ENCODE peak calls at places on chromosomes 5 and 9, in five cellular contexts. One of them, this sample, is unnamed.

GRCh38 chr9:91186311-91187101 is 175.2 kb downstream of the AUH start:
- DNase-seq in astrocyte: peak
- DNase-seq in choroid plexus epithelial cell: no peak
- DNase-seq in fibroblast of pulmonary artery: no peak
- DNase-seq in colonic mucosa: no peak
- DNase-seq in this sample: peak

GRCh38 chr5:111367081-111367480 is 142.9 kb downstream of the CAMK4 start:
- DNase-seq in astrocyte: peak
- DNase-seq in choroid plexus epithelial cell: no peak
- DNase-seq in fibroblast of pulmonary artery: peak
- DNase-seq in colonic mucosa: no peak
- DNase-seq in this sample: no peak

GRCh38 chr9:137255448-137256114 is 454 bp downstream of the NELFB start:
- DNase-seq in astrocyte: no peak
- DNase-seq in choroid plexus epithelial cell: no peak
- DNase-seq in fibroblast of pulmonary artery: peak
- DNase-seq in colonic mucosa: peak
- DNase-seq in this sample: no peak

GRCh38 chr5:61815343-61815742 is 483.3 kb downstream of the ZSWIM6 start:
- DNase-seq in astrocyte: no peak
- DNase-seq in choroid plexus epithelial cell: no peak
- DNase-seq in fibroblast of pulmonary artery: no peak
- DNase-seq in colonic mucosa: no peak
- DNase-seq in this sample: no peak

GRCh38 chr9:34547960-34548603 is 25.3 kb upstream of the ENHO start:
- DNase-seq in astrocyte: peak
- DNase-seq in choroid plexus epithelial cell: peak
- DNase-seq in fibroblast of pulmonary artery: peak
- DNase-seq in colonic mucosa: peak
- DNase-seq in this sample: peak

GRCh38 chr5:177475563-177476427 is 2.4 kb upstream of the DBN1 start:
- DNase-seq in astrocyte: peak
- DNase-seq in choroid plexus epithelial cell: no peak
- DNase-seq in fibroblast of pulmonary artery: no peak
- DNase-seq in colonic mucosa: no peak
- DNase-seq in this sample: no peak

GRCh38 chr9:6677803-6678202 is 32.3 kb upstream of the GLDC start:
- DNase-seq in astrocyte: no peak
- DNase-seq in choroid plexus epithelial cell: no peak
- DNase-seq in fibroblast of pulmonary artery: no peak
- DNase-seq in colonic mucosa: no peak
- DNase-seq in this sample: no peak

GRCh38 chr5:78500028-78500427 is 139.6 kb downstream of the SCAMP1 start:
- DNase-seq in astrocyte: no peak
- DNase-seq in choroid plexus epithelial cell: no peak
- DNase-seq in fibroblast of pulmonary artery: no peak
- DNase-seq in colonic mucosa: peak
- DNase-seq in this sample: no peak

GRCh38 chr9:3517377-3518048 is 8.3 kb downstream of the RFX3 start:
- DNase-seq in astrocyte: no peak
- DNase-seq in choroid plexus epithelial cell: no peak
- DNase-seq in fibroblast of pulmonary artery: peak
- DNase-seq in colonic mucosa: no peak
- DNase-seq in this sample: no peak

GRCh38 chr5:180825768-180826525 is 23.3 kb upstream of the MGAT1 start:
- DNase-seq in astrocyte: peak
- DNase-seq in choroid plexus epithelial cell: peak
- DNase-seq in fibroblast of pulmonary artery: peak
- DNase-seq in colonic mucosa: peak
- DNase-seq in this sample: peak

GRCh38 chr5:175479125-175479881 is 943 bp downstream of the SFXN1 start:
- DNase-seq in astrocyte: no peak
- DNase-seq in choroid plexus epithelial cell: no peak
- DNase-seq in fibroblast of pulmonary artery: no peak
- DNase-seq in colonic mucosa: peak
- DNase-seq in this sample: no peak

GRCh38 chr5:1061916-1062315 is 49.9 kb downstream of the SLC12A7 start:
- DNase-seq in astrocyte: no peak
- DNase-seq in choroid plexus epithelial cell: no peak
- DNase-seq in fibroblast of pulmonary artery: no peak
- DNase-seq in colonic mucosa: no peak
- DNase-seq in this sample: no peak

DNA sequence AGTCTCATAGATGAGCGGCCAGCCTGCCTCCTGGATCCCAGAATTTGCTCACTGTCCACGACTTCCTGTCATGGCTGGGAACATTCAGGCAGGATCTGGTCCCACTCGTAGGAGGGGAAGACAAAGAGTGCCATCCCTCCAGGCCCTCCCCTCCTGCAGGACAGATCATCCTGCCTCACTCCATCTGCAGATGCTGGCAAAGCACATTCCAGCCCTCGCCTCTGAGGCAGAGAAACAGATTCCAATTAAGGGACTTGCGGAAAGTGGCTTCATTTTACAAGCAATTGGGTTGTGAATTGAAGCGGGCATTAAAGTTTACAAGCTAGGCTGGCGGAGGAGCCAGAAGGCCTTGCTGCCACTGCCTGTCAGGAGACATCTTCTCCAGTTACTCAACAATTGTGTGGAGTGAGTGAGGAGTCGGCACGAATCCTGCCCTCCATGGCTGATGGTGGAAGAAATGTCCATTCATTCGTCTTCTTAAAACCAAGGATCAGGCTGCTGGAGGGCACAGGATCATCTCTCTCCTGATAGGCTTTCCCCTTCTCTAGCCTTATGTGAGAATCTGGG is 41.8 kb upstream of the KCNMB1 start:
- DNase-seq in astrocyte: no peak
- DNase-seq in choroid plexus epithelial cell: no peak
- DNase-seq in fibroblast of pulmonary artery: no peak
- DNase-seq in colonic mucosa: no peak
- DNase-seq in this sample: no peak
- TF ChIP-seq CTCF in astrocyte: no peak
- TF ChIP-seq CTCF in choroid plexus epithelial cell: no peak
- TF ChIP-seq CTCF in fibroblast of pulmonary artery: no peak
- TF ChIP-seq CTCF in colonic mucosa: no peak
- TF ChIP-seq CTCF in this sample: no peak

GRCh38 chr5:9342161-9342787 is 203.6 kb downstream of the SEMA5A start:
- DNase-seq in astrocyte: no peak
- DNase-seq in choroid plexus epithelial cell: no peak
- DNase-seq in fibroblast of pulmonary artery: no peak
- DNase-seq in colonic mucosa: no peak
- DNase-seq in this sample: no peak

GRCh38 chr5:9337908-9338307 is 208.0 kb downstream of the SEMA5A start:
- DNase-seq in astrocyte: peak
- DNase-seq in choroid plexus epithelial cell: peak
- DNase-seq in fibroblast of pulmonary artery: peak
- DNase-seq in colonic mucosa: no peak
- DNase-seq in this sample: peak

GRCh38 chr5:9338796-9339195 is 207.1 kb downstream of the SEMA5A start:
- DNase-seq in astrocyte: no peak
- DNase-seq in choroid plexus epithelial cell: no peak
- DNase-seq in fibroblast of pulmonary artery: no peak
- DNase-seq in colonic mucosa: no peak
- DNase-seq in this sample: no peak

GRCh38 chr5:9340095-9340494 is 205.8 kb downstream of the SEMA5A start:
- DNase-seq in astrocyte: no peak
- DNase-seq in choroid plexus epithelial cell: peak
- DNase-seq in fibroblast of pulmonary artery: no peak
- DNase-seq in colonic mucosa: no peak
- DNase-seq in this sample: no peak

DNA sequence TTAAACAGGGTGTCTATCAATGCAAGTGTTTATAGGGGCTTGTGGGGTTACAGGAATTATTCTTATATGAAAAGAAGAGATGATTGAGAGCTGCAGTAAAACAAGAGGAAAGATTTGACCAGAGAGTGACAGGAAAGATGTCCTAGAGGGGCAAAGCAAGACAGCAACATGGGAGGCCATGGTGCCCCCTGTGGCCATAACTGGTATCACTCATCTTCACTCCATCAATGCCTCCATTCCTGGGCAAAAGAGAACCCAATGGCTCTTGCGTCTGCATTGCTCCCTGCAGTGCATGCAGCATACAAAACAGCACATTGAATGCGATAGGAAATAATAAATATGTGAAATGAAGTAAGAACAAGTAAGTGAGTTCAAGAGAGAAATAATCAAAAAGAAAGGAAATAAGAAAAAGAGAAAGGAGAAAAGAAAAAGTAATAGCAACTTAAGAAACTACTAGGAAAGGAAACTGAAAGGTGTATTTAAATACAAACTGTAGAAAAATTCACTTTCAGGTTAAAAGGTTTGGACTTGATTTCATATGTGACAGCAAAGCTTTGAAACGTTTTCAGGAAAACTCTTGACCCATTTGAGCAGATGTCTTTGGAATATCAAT is 206.6 kb downstream of the SEMA5A start:
- DNase-seq in astrocyte: no peak
- DNase-seq in choroid plexus epithelial cell: no peak
- DNase-seq in fibroblast of pulmonary artery: peak
- DNase-seq in colonic mucosa: no peak
- DNase-seq in this sample: no peak
- TF ChIP-seq CTCF in astrocyte: peak
- TF ChIP-seq CTCF in choroid plexus epithelial cell: peak
- TF ChIP-seq CTCF in fibroblast of pulmonary artery: peak
- TF ChIP-seq CTCF in colonic mucosa: no peak
- TF ChIP-seq CTCF in this sample: peak

DNA sequence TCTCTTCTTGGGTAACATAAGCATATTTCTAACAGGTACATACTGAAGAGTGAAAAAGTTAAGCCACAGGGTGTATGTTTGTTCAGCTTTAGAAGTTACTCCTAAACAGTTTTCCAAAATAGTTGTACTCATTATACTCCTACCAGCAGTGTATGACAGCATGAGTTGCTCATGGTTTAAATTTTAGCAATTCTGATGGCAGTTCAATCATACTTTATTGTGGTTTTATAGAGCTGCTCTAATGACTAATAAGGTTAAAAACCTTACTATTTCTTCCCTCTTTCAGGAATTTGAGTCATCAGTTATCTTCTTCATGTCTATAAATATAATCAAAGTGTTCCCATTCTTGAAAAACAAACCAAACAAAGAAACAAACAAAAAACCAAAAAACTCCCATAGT is 81.5 kb downstream of the CAAP1 start:
- DNase-seq in astrocyte: no peak
- DNase-seq in choroid plexus epithelial cell: no peak
- DNase-seq in fibroblast of pulmonary artery: peak
- DNase-seq in colonic mucosa: no peak
- DNase-seq in this sample: no peak
- TF ChIP-seq CTCF in astrocyte: no peak
- TF ChIP-seq CTCF in choroid plexus epithelial cell: no peak
- TF ChIP-seq CTCF in fibroblast of pulmonary artery: no peak
- TF ChIP-seq CTCF in colonic mucosa: no peak
- TF ChIP-seq CTCF in this sample: no peak

GRCh38 chr9:88953401-88954029 is 37.8 kb upstream of the S1PR3 start:
- DNase-seq in astrocyte: peak
- DNase-seq in choroid plexus epithelial cell: peak
- DNase-seq in fibroblast of pulmonary artery: peak
- DNase-seq in colonic mucosa: no peak
- DNase-seq in this sample: peak

GRCh38 chr9:88952086-88952615 is 39.1 kb upstream of the S1PR3 start:
- DNase-seq in astrocyte: no peak
- DNase-seq in choroid plexus epithelial cell: no peak
- DNase-seq in fibroblast of pulmonary artery: no peak
- DNase-seq in colonic mucosa: no peak
- DNase-seq in this sample: no peak

GRCh38 chr9:88951143-88951542 is 40.1 kb upstream of the S1PR3 start:
- DNase-seq in astrocyte: no peak
- DNase-seq in choroid plexus epithelial cell: no peak
- DNase-seq in fibroblast of pulmonary artery: no peak
- DNase-seq in colonic mucosa: no peak
- DNase-seq in this sample: no peak

GRCh38 chr9:88954073-88954472 is 37.2 kb upstream of the S1PR3 start:
- DNase-seq in astrocyte: peak
- DNase-seq in choroid plexus epithelial cell: peak
- DNase-seq in fibroblast of pulmonary artery: no peak
- DNase-seq in colonic mucosa: no peak
- DNase-seq in this sample: peak

DNA sequence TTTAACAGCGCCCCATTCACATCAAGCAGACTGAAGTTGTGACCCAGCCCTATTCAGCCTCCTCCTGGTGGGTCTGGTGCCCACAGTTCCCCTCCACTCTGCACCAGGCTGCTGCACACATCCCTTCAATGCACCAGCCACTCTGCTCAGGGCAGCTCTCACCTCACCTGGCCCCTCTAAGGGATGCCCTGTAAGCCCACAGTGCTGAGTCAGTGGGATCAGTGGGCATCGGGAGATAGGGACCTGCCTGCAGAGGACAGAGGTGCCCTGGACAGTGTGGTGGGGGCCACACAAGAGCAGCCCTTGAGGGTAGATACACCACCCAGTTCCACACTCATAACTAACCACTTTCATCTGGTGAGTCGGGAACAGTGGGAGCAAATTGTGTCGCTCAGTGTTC is 38.3 kb upstream of the S1PR3 start:
- DNase-seq in astrocyte: no peak
- DNase-seq in choroid plexus epithelial cell: no peak
- DNase-seq in fibroblast of pulmonary artery: no peak
- DNase-seq in colonic mucosa: no peak
- DNase-seq in this sample: no peak
- TF ChIP-seq CTCF in astrocyte: no peak
- TF ChIP-seq CTCF in choroid plexus epithelial cell: no peak
- TF ChIP-seq CTCF in fibroblast of pulmonary artery: no peak
- TF ChIP-seq CTCF in colonic mucosa: no peak
- TF ChIP-seq CTCF in this sample: no peak

GRCh38 chr5:151126199-151126645 is 31.4 kb downstream of the ANXA6 start:
- DNase-seq in astrocyte: peak
- DNase-seq in choroid plexus epithelial cell: peak
- DNase-seq in fibroblast of pulmonary artery: peak
- DNase-seq in colonic mucosa: peak
- DNase-seq in this sample: peak
- TF ChIP-seq CTCF in astrocyte: peak
- TF ChIP-seq CTCF in choroid plexus epithelial cell: peak
- TF ChIP-seq CTCF in fibroblast of pulmonary artery: peak
- TF ChIP-seq CTCF in colonic mucosa: peak
- TF ChIP-seq CTCF in this sample: peak